ENCODE peak calls at places on chromosome 10, in four cellular contexts. S is cardiac muscle cell; L is AG09319; Z is stimulated activated CD4-positive, alpha-beta T cell treated with anti-CD3 and anti-CD28 coated beads, Interleukin-15, amount 100 ng/mL, for 1 hour. I is an unnamed sample.

GRCh38 chr10:15043674-15044073 is at the start of gene OLAH:
- DNase-seq in L (no peak), S (peak), Z (no peak), I (no peak)

GRCh38 chr10:82969405-82969804 is 1094.4 kb downstream of the NRG3 start:
- DNase-seq in L (no peak), Z (no peak), S (peak), I (peak)

GRCh38 chr10:6321880-6322279 is 119.1 kb downstream of the PFKFB3 start:
- DNase-seq in S (peak), L (no peak), Z (no peak), I (no peak)

GRCh38 chr10:132515811-132516726 is 21.5 kb upstream of the INPP5A start:
- DNase-seq in L (no peak), Z (no peak), S (no peak), I (no peak)

GRCh38 chr10:10326119-10326518 is 691.6 kb upstream of the CELF2 start:
- DNase-seq in Z (no peak), S (peak), L (no peak), I (no peak)

GRCh38 chr10:28988980-28989379 is 299.9 kb upstream of the LYZL1 start:
- DNase-seq in S (no peak), L (no peak), Z (no peak), I (no peak)

GRCh38 chr10:4352566-4352961 is 473.4 kb upstream of the AKR1E2 start:
- DNase-seq in S (peak), L (no peak), Z (no peak), I (peak)

GRCh38 chr10:99964791-99965190 is 45.0 kb downstream of the DNMBP start:
- DNase-seq in S (peak), Z (no peak), L (no peak), I (no peak)

GRCh38 chr10:122525788-122526187 is 34.8 kb upstream of the DMBT1 start:
- DNase-seq in Z (no peak), S (peak), L (no peak), I (peak)

GRCh38 chr10:12721334-12721733 is 280.2 kb downstream of the CCDC3 start:
- DNase-seq in S (no peak), L (no peak), Z (no peak), I (no peak)

GRCh38 chr10:50540069-50540825 is 83.5 kb downstream of the SGMS1 start:
- DNase-seq in L (no peak), S (no peak), Z (no peak), I (no peak)

GRCh38 chr10:104351067-104351681 is 2.5 kb upstream of the CFAP58 start:
- DNase-seq in S (peak), Z (no peak), L (no peak), I (no peak)

GRCh38 chr10:106705576-106706526 is 458.7 kb downstream of the SORCS1 start:
- DNase-seq in L (peak), S (peak), Z (no peak), I (peak)

GRCh38 chr10:21134645-21135395 is 237.7 kb upstream of the NEBL start:
- DNase-seq in L (no peak), S (peak), Z (no peak), I (no peak)

I was measured in mesendoderm.